ENCODE peak calls at places on chromosome 20, in eight cellular contexts. One of them, this sample, is unnamed.

GRCh38 chr20:40741507-40742106 is 52.6 kb upstream of the MAFB start:
- DNase-seq in right lobe of liver: peak; percentile 68
- DNase-seq in AG10803: peak; percentile 45
- DNase-seq in upper lobe of right lung: no peak
- DNase-seq in endothelial cell: peak; percentile 61
- DNase-seq in AG04450: no peak
- DNase-seq in GM10248: peak; percentile 48
- DNase-seq in activated naive CD8-positive, alpha-beta T cell treated with anti-CD3 and anti-CD28 coated beads, Interleukin-2, amount 50 U/mL, for 24 hours: peak; percentile 38
- DNase-seq in this sample: peak; percentile 59

GRCh38 chr20:25083773-25084615 is 2.1 kb upstream of the VSX1 start:
- DNase-seq in right lobe of liver: no peak
- DNase-seq in AG10803: no peak
- DNase-seq in upper lobe of right lung: no peak
- DNase-seq in endothelial cell: no peak
- DNase-seq in AG04450: no peak
- DNase-seq in GM10248: no peak
- DNase-seq in activated naive CD8-positive, alpha-beta T cell treated with anti-CD3 and anti-CD28 coated beads, Interleukin-2, amount 50 U/mL, for 24 hours: peak; percentile 70
- DNase-seq in this sample: no peak

GRCh38 chr20:45886590-45887345 is 654 bp downstream of the SPATA25 start:
- DNase-seq in right lobe of liver: no peak
- DNase-seq in AG10803: no peak
- DNase-seq in upper lobe of right lung: no peak
- DNase-seq in endothelial cell: no peak
- DNase-seq in AG04450: no peak
- DNase-seq in GM10248: no peak
- DNase-seq in activated naive CD8-positive, alpha-beta T cell treated with anti-CD3 and anti-CD28 coated beads, Interleukin-2, amount 50 U/mL, for 24 hours: no peak
- DNase-seq in this sample: no peak

GRCh38 chr20:45765980-45766379 is 25.7 kb downstream of the WFDC3 start:
- DNase-seq in right lobe of liver: no peak
- DNase-seq in AG10803: no peak
- DNase-seq in upper lobe of right lung: no peak
- DNase-seq in endothelial cell: no peak
- DNase-seq in AG04450: no peak
- DNase-seq in GM10248: no peak
- DNase-seq in activated naive CD8-positive, alpha-beta T cell treated with anti-CD3 and anti-CD28 coated beads, Interleukin-2, amount 50 U/mL, for 24 hours: no peak
- DNase-seq in this sample: no peak

GRCh38 chr20:54515788-54516324 is 40.5 kb downstream of the DOK5 start:
- DNase-seq in right lobe of liver: no peak
- DNase-seq in AG10803: no peak
- DNase-seq in upper lobe of right lung: no peak
- DNase-seq in endothelial cell: no peak
- DNase-seq in AG04450: no peak
- DNase-seq in GM10248: no peak
- DNase-seq in activated naive CD8-positive, alpha-beta T cell treated with anti-CD3 and anti-CD28 coated beads, Interleukin-2, amount 50 U/mL, for 24 hours: no peak
- DNase-seq in this sample: no peak

GRCh38 chr20:48286571-48287551 is 501.6 kb upstream of the SULF2 start:
- DNase-seq in right lobe of liver: no peak
- DNase-seq in AG10803: no peak
- DNase-seq in upper lobe of right lung: no peak
- DNase-seq in endothelial cell: no peak
- DNase-seq in AG04450: no peak
- DNase-seq in GM10248: no peak
- DNase-seq in activated naive CD8-positive, alpha-beta T cell treated with anti-CD3 and anti-CD28 coated beads, Interleukin-2, amount 50 U/mL, for 24 hours: no peak
- DNase-seq in this sample: no peak

GRCh38 chr20:51199920-51200319 is 177.0 kb upstream of the KCNG1 start:
- DNase-seq in right lobe of liver: no peak
- DNase-seq in AG10803: no peak
- DNase-seq in upper lobe of right lung: no peak
- DNase-seq in endothelial cell: no peak
- DNase-seq in AG04450: no peak
- DNase-seq in GM10248: no peak
- DNase-seq in activated naive CD8-positive, alpha-beta T cell treated with anti-CD3 and anti-CD28 coated beads, Interleukin-2, amount 50 U/mL, for 24 hours: no peak
- DNase-seq in this sample: no peak

GRCh38 chr20:259991-260390 is 2.5 kb downstream of the DEFB132 start:
- DNase-seq in right lobe of liver: no peak
- DNase-seq in AG10803: no peak
- DNase-seq in upper lobe of right lung: no peak
- DNase-seq in endothelial cell: no peak
- DNase-seq in AG04450: no peak
- DNase-seq in GM10248: no peak
- DNase-seq in activated naive CD8-positive, alpha-beta T cell treated with anti-CD3 and anti-CD28 coated beads, Interleukin-2, amount 50 U/mL, for 24 hours: no peak
- DNase-seq in this sample: no peak

GRCh38 chr20:7500362-7500761 is 439.9 kb downstream of the HAO1 start:
- DNase-seq in right lobe of liver: no peak
- DNase-seq in AG10803: no peak
- DNase-seq in upper lobe of right lung: no peak
- DNase-seq in endothelial cell: no peak
- DNase-seq in AG04450: no peak
- DNase-seq in GM10248: no peak
- DNase-seq in activated naive CD8-positive, alpha-beta T cell treated with anti-CD3 and anti-CD28 coated beads, Interleukin-2, amount 50 U/mL, for 24 hours: no peak
- DNase-seq in this sample: no peak

GRCh38 chr20:2301164-2301622 is 5.4 kb downstream of the TGM3 start:
- DNase-seq in right lobe of liver: peak; percentile 71
- DNase-seq in AG10803: peak; percentile 38
- DNase-seq in upper lobe of right lung: peak; percentile 74
- DNase-seq in endothelial cell: no peak
- DNase-seq in AG04450: no peak
- DNase-seq in GM10248: peak; percentile 77
- DNase-seq in activated naive CD8-positive, alpha-beta T cell treated with anti-CD3 and anti-CD28 coated beads, Interleukin-2, amount 50 U/mL, for 24 hours: peak; percentile 18
- DNase-seq in this sample: no peak

GRCh38 chr20:41247523-41248370 is 69.8 kb downstream of the ZHX3 start:
- DNase-seq in right lobe of liver: no peak
- DNase-seq in AG10803: no peak
- DNase-seq in upper lobe of right lung: no peak
- DNase-seq in endothelial cell: no peak
- DNase-seq in AG04450: no peak
- DNase-seq in GM10248: no peak
- DNase-seq in activated naive CD8-positive, alpha-beta T cell treated with anti-CD3 and anti-CD28 coated beads, Interleukin-2, amount 50 U/mL, for 24 hours: no peak
- DNase-seq in this sample: no peak

GRCh38 chr20:22282696-22283095 is 301.7 kb downstream of the FOXA2 start:
- DNase-seq in right lobe of liver: no peak
- DNase-seq in AG10803: no peak
- DNase-seq in upper lobe of right lung: no peak
- DNase-seq in endothelial cell: no peak
- DNase-seq in AG04450: no peak
- DNase-seq in GM10248: no peak
- DNase-seq in activated naive CD8-positive, alpha-beta T cell treated with anti-CD3 and anti-CD28 coated beads, Interleukin-2, amount 50 U/mL, for 24 hours: no peak
- DNase-seq in this sample: no peak

GRCh38 chr20:4666001-4666470 is 55.7 kb upstream of the PRND start:
- DNase-seq in right lobe of liver: no peak
- DNase-seq in AG10803: peak; percentile 61
- DNase-seq in upper lobe of right lung: no peak
- DNase-seq in endothelial cell: no peak
- DNase-seq in AG04450: no peak
- DNase-seq in GM10248: no peak
- DNase-seq in activated naive CD8-positive, alpha-beta T cell treated with anti-CD3 and anti-CD28 coated beads, Interleukin-2, amount 50 U/mL, for 24 hours: peak; percentile 55
- DNase-seq in this sample: no peak

GRCh38 chr20:2986466-2986865 is 57.0 kb upstream of the GNRH2 start:
- DNase-seq in right lobe of liver: no peak
- DNase-seq in AG10803: peak; percentile 66
- DNase-seq in upper lobe of right lung: no peak
- DNase-seq in endothelial cell: no peak
- DNase-seq in AG04450: no peak
- DNase-seq in GM10248: no peak
- DNase-seq in activated naive CD8-positive, alpha-beta T cell treated with anti-CD3 and anti-CD28 coated beads, Interleukin-2, amount 50 U/mL, for 24 hours: peak; percentile 66
- DNase-seq in this sample: no peak

GRCh38 chr20:57089701-57090144 is 176.7 kb downstream of the BMP7 start:
- DNase-seq in right lobe of liver: peak; percentile 71
- DNase-seq in AG10803: peak; percentile 30
- DNase-seq in upper lobe of right lung: peak; percentile 88
- DNase-seq in endothelial cell: peak; percentile 93
- DNase-seq in AG04450: no peak
- DNase-seq in GM10248: peak; percentile 80
- DNase-seq in activated naive CD8-positive, alpha-beta T cell treated with anti-CD3 and anti-CD28 coated beads, Interleukin-2, amount 50 U/mL, for 24 hours: peak; percentile 77
- DNase-seq in this sample: peak; percentile 84

GRCh38 chr20:24615353-24615752 is 145.9 kb downstream of the SYNDIG1 start:
- DNase-seq in right lobe of liver: no peak
- DNase-seq in AG10803: no peak
- DNase-seq in upper lobe of right lung: no peak
- DNase-seq in endothelial cell: no peak
- DNase-seq in AG04450: no peak
- DNase-seq in GM10248: no peak
- DNase-seq in activated naive CD8-positive, alpha-beta T cell treated with anti-CD3 and anti-CD28 coated beads, Interleukin-2, amount 50 U/mL, for 24 hours: no peak
- DNase-seq in this sample: no peak

GRCh38 chr20:40464731-40465208 is 224.3 kb downstream of the MAFB start:
- DNase-seq in right lobe of liver: no peak
- DNase-seq in AG10803: no peak
- DNase-seq in upper lobe of right lung: no peak
- DNase-seq in endothelial cell: no peak
- DNase-seq in AG04450: no peak
- DNase-seq in GM10248: no peak
- DNase-seq in activated naive CD8-positive, alpha-beta T cell treated with anti-CD3 and anti-CD28 coated beads, Interleukin-2, amount 50 U/mL, for 24 hours: no peak
- DNase-seq in this sample: no peak

GRCh38 chr20:17652411-17652810 is 29.6 kb downstream of the RRBP1 start:
- DNase-seq in right lobe of liver: peak; percentile 45
- DNase-seq in AG10803: no peak
- DNase-seq in upper lobe of right lung: peak; percentile 42
- DNase-seq in endothelial cell: no peak
- DNase-seq in AG04450: no peak
- DNase-seq in GM10248: no peak
- DNase-seq in activated naive CD8-positive, alpha-beta T cell treated with anti-CD3 and anti-CD28 coated beads, Interleukin-2, amount 50 U/mL, for 24 hours: no peak
- DNase-seq in this sample: no peak

GRCh38 chr20:33229843-33230242 is 6.0 kb upstream of the BPIFA1 start:
- DNase-seq in right lobe of liver: no peak
- DNase-seq in AG10803: no peak
- DNase-seq in upper lobe of right lung: no peak
- DNase-seq in endothelial cell: no peak
- DNase-seq in AG04450: no peak
- DNase-seq in GM10248: no peak
- DNase-seq in activated naive CD8-positive, alpha-beta T cell treated with anti-CD3 and anti-CD28 coated beads, Interleukin-2, amount 50 U/mL, for 24 hours: peak; percentile 8
- DNase-seq in this sample: no peak

GRCh38 chr20:62952373-62953166 is at the start of gene SLC17A9:
- DNase-seq in right lobe of liver: peak; percentile 98
- DNase-seq in AG10803: peak; percentile 71
- DNase-seq in upper lobe of right lung: peak; percentile 93
- DNase-seq in endothelial cell: peak; percentile 41
- DNase-seq in AG04450: no peak
- DNase-seq in GM10248: peak; percentile 92
- DNase-seq in activated naive CD8-positive, alpha-beta T cell treated with anti-CD3 and anti-CD28 coated beads, Interleukin-2, amount 50 U/mL, for 24 hours: peak; percentile 84
- DNase-seq in this sample: no peak

GRCh38 chr20:49446808-49447207 is 35.7 kb downstream of the KCNB1 start:
- DNase-seq in right lobe of liver: peak; percentile 60
- DNase-seq in AG10803: peak; percentile 43
- DNase-seq in upper lobe of right lung: peak; percentile 73
- DNase-seq in endothelial cell: peak; percentile 39
- DNase-seq in AG04450: no peak
- DNase-seq in GM10248: no peak
- DNase-seq in activated naive CD8-positive, alpha-beta T cell treated with anti-CD3 and anti-CD28 coated beads, Interleukin-2, amount 50 U/mL, for 24 hours: no peak
- DNase-seq in this sample: peak; percentile 37

GRCh38 chr20:32564921-32565734 is 20.0 kb downstream of the NOL4L start:
- DNase-seq in right lobe of liver: peak; percentile 64
- DNase-seq in AG10803: no peak
- DNase-seq in upper lobe of right lung: peak; percentile 82
- DNase-seq in endothelial cell: no peak
- DNase-seq in AG04450: no peak
- DNase-seq in GM10248: no peak
- DNase-seq in activated naive CD8-positive, alpha-beta T cell treated with anti-CD3 and anti-CD28 coated beads, Interleukin-2, amount 50 U/mL, for 24 hours: no peak
- DNase-seq in this sample: no peak

GRCh38 chr20:3157817-3158216 is 1.8 kb downstream of the FASTKD5 start:
- DNase-seq in right lobe of liver: no peak
- DNase-seq in AG10803: no peak
- DNase-seq in upper lobe of right lung: peak; percentile 23
- DNase-seq in endothelial cell: no peak
- DNase-seq in AG04450: no peak
- DNase-seq in GM10248: no peak
- DNase-seq in activated naive CD8-positive, alpha-beta T cell treated with anti-CD3 and anti-CD28 coated beads, Interleukin-2, amount 50 U/mL, for 24 hours: no peak
- DNase-seq in this sample: no peak

GRCh38 chr20:22106308-22106938 is 401.0 kb downstream of the PAX1 start:
- DNase-seq in right lobe of liver: no peak
- DNase-seq in AG10803: peak; percentile 65
- DNase-seq in upper lobe of right lung: no peak
- DNase-seq in endothelial cell: peak; percentile 18
- DNase-seq in AG04450: no peak
- DNase-seq in GM10248: no peak
- DNase-seq in activated naive CD8-positive, alpha-beta T cell treated with anti-CD3 and anti-CD28 coated beads, Interleukin-2, amount 50 U/mL, for 24 hours: no peak
- DNase-seq in this sample: no peak

GRCh38 chr20:15789083-15789482 is 784.2 kb downstream of the KIF16B start:
- DNase-seq in right lobe of liver: no peak
- DNase-seq in AG10803: no peak
- DNase-seq in upper lobe of right lung: no peak
- DNase-seq in endothelial cell: no peak
- DNase-seq in AG04450: no peak
- DNase-seq in GM10248: no peak
- DNase-seq in activated naive CD8-positive, alpha-beta T cell treated with anti-CD3 and anti-CD28 coated beads, Interleukin-2, amount 50 U/mL, for 24 hours: no peak
- DNase-seq in this sample: no peak

GRCh38 chr20:17611290-17611539 is 41.3 kb downstream of the DSTN start:
- DNase-seq in right lobe of liver: no peak
- DNase-seq in AG10803: no peak
- DNase-seq in upper lobe of right lung: no peak
- DNase-seq in endothelial cell: peak; percentile 52
- DNase-seq in AG04450: no peak
- DNase-seq in GM10248: no peak
- DNase-seq in activated naive CD8-positive, alpha-beta T cell treated with anti-CD3 and anti-CD28 coated beads, Interleukin-2, amount 50 U/mL, for 24 hours: peak; percentile 23
- DNase-seq in this sample: no peak

GRCh38 chr20:50123418-50123817 is 10.5 kb upstream of the UBE2V1 start:
- DNase-seq in right lobe of liver: no peak
- DNase-seq in AG10803: no peak
- DNase-seq in upper lobe of right lung: peak; percentile 29
- DNase-seq in endothelial cell: no peak
- DNase-seq in AG04450: no peak
- DNase-seq in GM10248: no peak
- DNase-seq in activated naive CD8-positive, alpha-beta T cell treated with anti-CD3 and anti-CD28 coated beads, Interleukin-2, amount 50 U/mL, for 24 hours: no peak
- DNase-seq in this sample: no peak

GRCh38 chr20:41135187-41135887 is 2.0 kb upstream of the PLCG1 start:
- DNase-seq in right lobe of liver: peak; percentile 58
- DNase-seq in AG10803: no peak
- DNase-seq in upper lobe of right lung: peak; percentile 74
- DNase-seq in endothelial cell: peak; percentile 64
- DNase-seq in AG04450: no peak
- DNase-seq in GM10248: peak; percentile 66
- DNase-seq in activated naive CD8-positive, alpha-beta T cell treated with anti-CD3 and anti-CD28 coated beads, Interleukin-2, amount 50 U/mL, for 24 hours: peak; percentile 74
- DNase-seq in this sample: peak; percentile 48

GRCh38 chr20:59334616-59335300 is 34.3 kb downstream of the EDN3 start:
- DNase-seq in right lobe of liver: no peak
- DNase-seq in AG10803: no peak
- DNase-seq in upper lobe of right lung: no peak
- DNase-seq in endothelial cell: no peak
- DNase-seq in AG04450: no peak
- DNase-seq in GM10248: no peak
- DNase-seq in activated naive CD8-positive, alpha-beta T cell treated with anti-CD3 and anti-CD28 coated beads, Interleukin-2, amount 50 U/mL, for 24 hours: no peak
- DNase-seq in this sample: no peak

GRCh38 chr20:61447950-61448349 is 195.9 kb downstream of the CDH4 start:
- DNase-seq in right lobe of liver: no peak
- DNase-seq in AG10803: no peak
- DNase-seq in upper lobe of right lung: no peak
- DNase-seq in endothelial cell: no peak
- DNase-seq in AG04450: no peak
- DNase-seq in GM10248: no peak
- DNase-seq in activated naive CD8-positive, alpha-beta T cell treated with anti-CD3 and anti-CD28 coated beads, Interleukin-2, amount 50 U/mL, for 24 hours: no peak
- DNase-seq in this sample: no peak

GRCh38 chr20:50083034-50083433 is 29.9 kb downstream of the UBE2V1 start:
- DNase-seq in right lobe of liver: peak; percentile 25
- DNase-seq in AG10803: no peak
- DNase-seq in upper lobe of right lung: peak; percentile 44
- DNase-seq in endothelial cell: no peak
- DNase-seq in AG04450: no peak
- DNase-seq in GM10248: no peak
- DNase-seq in activated naive CD8-positive, alpha-beta T cell treated with anti-CD3 and anti-CD28 coated beads, Interleukin-2, amount 50 U/mL, for 24 hours: no peak
- DNase-seq in this sample: no peak

GRCh38 chr20:34621383-34622367 is 55.2 kb downstream of the PIGU start:
- DNase-seq in right lobe of liver: no peak
- DNase-seq in AG10803: no peak
- DNase-seq in upper lobe of right lung: no peak
- DNase-seq in endothelial cell: no peak
- DNase-seq in AG04450: no peak
- DNase-seq in GM10248: no peak
- DNase-seq in activated naive CD8-positive, alpha-beta T cell treated with anti-CD3 and anti-CD28 coated beads, Interleukin-2, amount 50 U/mL, for 24 hours: no peak
- DNase-seq in this sample: no peak

GRCh38 chr20:41222703-41223102 is 85.4 kb downstream of the PLCG1 start:
- DNase-seq in right lobe of liver: no peak
- DNase-seq in AG10803: peak; percentile 54
- DNase-seq in upper lobe of right lung: no peak
- DNase-seq in endothelial cell: no peak
- DNase-seq in AG04450: no peak
- DNase-seq in GM10248: no peak
- DNase-seq in activated naive CD8-positive, alpha-beta T cell treated with anti-CD3 and anti-CD28 coated beads, Interleukin-2, amount 50 U/mL, for 24 hours: no peak
- DNase-seq in this sample: no peak

GRCh38 chr20:38883081-38883980 is 42.9 kb upstream of the FAM83D start:
- DNase-seq in right lobe of liver: no peak
- DNase-seq in AG10803: peak; percentile 17
- DNase-seq in upper lobe of right lung: peak; percentile 59
- DNase-seq in endothelial cell: no peak
- DNase-seq in AG04450: no peak
- DNase-seq in GM10248: no peak
- DNase-seq in activated naive CD8-positive, alpha-beta T cell treated with anti-CD3 and anti-CD28 coated beads, Interleukin-2, amount 50 U/mL, for 24 hours: no peak
- DNase-seq in this sample: peak; percentile 98

This sample was measured in BE2C.